ENCODE peak calls at places on chromosomes 13 and 19, in six cellular contexts. N, E, J, L, C and T are unnamed samples.

GRCh38 chr19:10009269-10009665 is 1.0 kb downstream of the COL5A3 start:
- DNase-seq in J (no peak), E (no peak), L (no peak), N (no peak), C (peak; percentile 69), T (peak; percentile 32)

GRCh38 chr19:5536337-5536894 is 31.3 kb downstream of the TINCR start:
- DNase-seq in C (peak; percentile 80), N (peak; percentile 79), E (peak; percentile 32), L (no peak), J (no peak), T (no peak)

GRCh38 chr13:40662866-40663265 is 3.6 kb downstream of the FOXO1 start:
- DNase-seq in N (no peak), E (no peak), L (no peak), J (no peak), C (no peak), T (no peak)

GRCh38 chr19:20079487-20079886 is 1.7 kb downstream of the ZNF90 start:
- DNase-seq in N (no peak), L (no peak), J (no peak), E (no peak), C (no peak), T (no peak)

GRCh38 chr19:18385675-18386542 is at the start of gene GDF15:
- DNase-seq in N (no peak), J (peak; percentile 54), E (no peak), C (peak; percentile 82), L (no peak), T (peak; percentile 87)

GRCh38 chr13:105346141-105346766 is 1189.2 kb downstream of the EFNB2 start:
- DNase-seq in N (no peak), E (no peak), C (no peak), J (no peak), L (no peak), T (no peak)

GRCh38 chr19:6723108-6723618 is 2.7 kb upstream of the C3 start:
- DNase-seq in L (no peak), N (no peak), J (no peak), C (no peak), E (no peak), T (peak; percentile 82)

GRCh38 chr13:75736132-75736531 is 100.0 kb downstream of the LMO7 start:
- DNase-seq in N (no peak), C (no peak), L (no peak), J (no peak), E (no peak), T (no peak)

GRCh38 chr19:48997972-48998371 is 4.3 kb downstream of the RUVBL2 start:
- DNase-seq in L (no peak), C (peak; percentile 63), E (no peak), J (peak; percentile 55), N (no peak), T (no peak)

GRCh38 chr13:42066542-42066941 is 18.1 kb downstream of the DGKH start:
- DNase-seq in E (no peak), L (no peak), N (no peak), J (no peak), C (no peak), T (no peak)

GRCh38 chr13:90485441-90485840 is 862.0 kb upstream of the MIR17HG start:
- DNase-seq in J (no peak), E (no peak), L (no peak), C (no peak), N (no peak), T (no peak)

GRCh38 chr13:76685938-76686337 is 200.3 kb downstream of the KCTD12 start:
- DNase-seq in N (no peak), J (no peak), E (no peak), L (no peak), C (no peak), T (no peak)

GRCh38 chr19:5772416-5772815 is 12.1 kb downstream of the PRR22 start:
- DNase-seq in J (no peak), E (no peak), C (no peak), N (no peak), L (no peak), T (no peak)

GRCh38 chr19:37303591-37304171 is 67.2 kb upstream of the ZNF527 start:
- DNase-seq in J (no peak), L (no peak), E (no peak), N (no peak), C (no peak), T (no peak)

GRCh38 chr13:101706651-101707050 is 254.2 kb downstream of the ITGBL1 start:
- DNase-seq in E (peak; percentile 1), L (no peak), N (no peak), C (no peak), J (peak; percentile 98), T (peak; percentile 36)

GRCh38 chr19:18915639-18916038 is 3.5 kb downstream of the COPE start:
- DNase-seq in C (no peak), N (no peak), E (peak; percentile 65), J (peak; percentile 43), L (peak; percentile 68), T (no peak)

GRCh38 chr13:113182046-113182445 is 23.6 kb downstream of the PROZ start:
- DNase-seq in J (no peak), L (no peak), N (no peak), E (no peak), C (no peak), T (no peak)

GRCh38 chr19:7213628-7214328 is 80.4 kb downstream of the INSR start:
- DNase-seq in N (no peak), E (no peak), J (no peak), C (no peak), L (no peak), T (no peak)

GRCh38 chr19:36635342-36635741 is 30.2 kb downstream of the ZNF382 start:
- DNase-seq in L (no peak), J (no peak), C (no peak), N (no peak), E (no peak), T (no peak)

GRCh38 chr19:13985771-13986347 is 20.3 kb downstream of the RFX1 start:
- DNase-seq in J (no peak), E (no peak), N (no peak), L (no peak), C (no peak), T (no peak)

GRCh38 chr19:7783991-7784421 is 21.0 kb downstream of the CLEC4M start:
- DNase-seq in L (no peak), J (peak; percentile 33), N (no peak), E (no peak), C (no peak), T (peak; percentile 62)

GRCh38 chr19:3945838-3946237 is 13.0 kb downstream of the NMRK2 start:
- DNase-seq in N (no peak), L (no peak), J (no peak), E (no peak), C (no peak), T (no peak)

GRCh38 chr19:6412111-6412999 is 12.3 kb downstream of the KHSRP start:
- DNase-seq in C (peak; percentile 69), J (no peak), L (no peak), N (peak; percentile 30), E (no peak), T (no peak)

GRCh38 chr13:94233401-94233800 is 246.1 kb downstream of the DCT start:
- DNase-seq in C (no peak), L (peak; percentile 4), E (peak; percentile 85), J (no peak), N (no peak), T (no peak)